ENCODE peak calls at places on chromosomes 7 and 10, in eight cellular contexts. K is fibroblast of lung, I is heart right ventricle, Y is AG04450, X is foreskin fibroblast, G is AG10803, S is ovary, D is stomach. H is an unnamed sample.

GRCh38 chr10:113085776-113086175 is 135.7 kb downstream of the TCF7L2 start:
- DNase-seq in K (no peak), I (no peak), Y (no peak), X (no peak), G (no peak), S (no peak), D (no peak), H (no peak)

GRCh38 chr7:44235582-44236332 is 35.0 kb downstream of the YKT6 start:
- DNase-seq in K (no peak), I (no peak), Y (no peak), X (no peak), G (no peak), S (no peak), D (no peak), H (no peak)

GRCh38 chr7:30522163-30522562 is 17.5 kb upstream of the GGCT start:
- DNase-seq in K (no peak), I (no peak), Y (no peak), X (no peak), G (no peak), S (no peak), D (no peak), H (no peak)

GRCh38 chr10:3066317-3066931 is 924 bp upstream of the PFKP start:
- DNase-seq in K (no peak), I (peak), Y (no peak), X (no peak), G (no peak), S (no peak), D (no peak), H (no peak)

GRCh38 chr7:79781716-79782115 is 328.2 kb upstream of the MAGI2 start:
- DNase-seq in K (peak), I (no peak), Y (no peak), X (no peak), G (no peak), S (no peak), D (no peak), H (no peak)

GRCh38 chr10:129864601-129865126 is 99.4 kb downstream of the EBF3 start:
- DNase-seq in K (no peak), I (no peak), Y (no peak), X (peak), G (peak), S (no peak), D (no peak), H (no peak)

GRCh38 chr10:113300628-113301027 is 252.2 kb upstream of the HABP2 start:
- DNase-seq in K (no peak), I (no peak), Y (no peak), X (no peak), G (no peak), S (no peak), D (no peak), H (no peak)

GRCh38 chr10:3935141-3935540 is 150.1 kb upstream of the KLF6 start:
- DNase-seq in K (peak), I (peak), Y (peak), X (peak), G (peak), S (peak), D (no peak), H (no peak)

GRCh38 chr10:69500864-69501468 is 49.7 kb downstream of the TSPAN15 start:
- DNase-seq in K (no peak), I (no peak), Y (no peak), X (no peak), G (no peak), S (no peak), D (peak), H (no peak)

GRCh38 chr10:119131512-119132240 is 27.8 kb downstream of the DENND10 start:
- DNase-seq in K (peak), I (no peak), Y (no peak), X (no peak), G (peak), S (no peak), D (no peak), H (no peak)

GRCh38 chr10:24465899-24466615 is 257.1 kb downstream of the KIAA1217 start:
- DNase-seq in K (peak), I (no peak), Y (peak), X (peak), G (peak), S (no peak), D (peak), H (peak)

GRCh38 chr7:30736291-30736690 is 15.6 kb upstream of the INMT start:
- DNase-seq in K (no peak), I (no peak), Y (no peak), X (no peak), G (no peak), S (no peak), D (no peak), H (no peak)

GRCh38 chr7:47669178-47669878 is 87.4 kb upstream of the TNS3 start:
- DNase-seq in K (peak), I (peak), Y (peak), X (peak), G (peak), S (peak), D (peak), H (peak)

GRCh38 chr10:104582604-104582951 is 58.5 kb upstream of the SORCS3 start:
- DNase-seq in K (no peak), I (no peak), Y (no peak), X (no peak), G (no peak), S (no peak), D (no peak), H (no peak)

GRCh38 chr10:132023092-132023811 is 41.5 kb upstream of the BNIP3 start:
- DNase-seq in K (peak), I (peak), Y (peak), X (peak), G (peak), S (peak), D (peak), H (peak)

GRCh38 chr7:25596443-25596842 is 368.2 kb upstream of the NPVF start:
- DNase-seq in K (no peak), I (no peak), Y (no peak), X (no peak), G (no peak), S (no peak), D (no peak), H (no peak)

GRCh38 chr7:123393623-123394022 is 140.8 kb downstream of the IQUB start:
- DNase-seq in K (no peak), I (no peak), Y (no peak), X (no peak), G (no peak), S (no peak), D (no peak), H (no peak)

GRCh38 chr7:30771859-30772429 is 727 bp downstream of the MINDY4 start:
- DNase-seq in K (no peak), I (no peak), Y (no peak), X (no peak), G (no peak), S (no peak), D (no peak), H (no peak)

GRCh38 chr7:151389768-151390593 is 19.9 kb downstream of the WDR86 start:
- DNase-seq in K (no peak), I (no peak), Y (no peak), X (no peak), G (no peak), S (no peak), D (no peak), H (no peak)

GRCh38 chr7:66181329-66181728 is 23.8 kb upstream of the TPST1 start:
- DNase-seq in K (peak), I (no peak), Y (no peak), X (no peak), G (no peak), S (no peak), D (no peak), H (no peak)

GRCh38 chr7:74134117-74134539 is 40.0 kb upstream of the EIF4H start:
- DNase-seq in K (no peak), I (no peak), Y (no peak), X (no peak), G (no peak), S (no peak), D (no peak), H (no peak)

GRCh38 chr7:108049962-108050361 is 47.0 kb upstream of the LAMB1 start:
- DNase-seq in K (no peak), I (no peak), Y (no peak), X (no peak), G (no peak), S (no peak), D (no peak), H (no peak)

GRCh38 chr10:70418229-70418628 is 14.3 kb downstream of the EIF4EBP2 start:
- DNase-seq in K (peak), I (no peak), Y (peak), X (peak), G (peak), S (no peak), D (no peak), H (no peak)

GRCh38 chr7:106372121-106372520 is 87.3 kb upstream of the NAMPT start:
- DNase-seq in K (no peak), I (no peak), Y (no peak), X (peak), G (peak), S (no peak), D (no peak), H (no peak)

GRCh38 chr7:12984117-12984516 is 296.7 kb downstream of the ARL4A start:
- DNase-seq in K (no peak), I (no peak), Y (no peak), X (no peak), G (no peak), S (no peak), D (no peak), H (no peak)

GRCh38 chr7:131284702-131285419 is 42.8 kb upstream of the MKLN1 start:
- DNase-seq in K (no peak), I (no peak), Y (no peak), X (no peak), G (no peak), S (peak), D (peak), H (no peak)

GRCh38 chr7:77498659-77499379 is 38.3 kb upstream of the PTPN12 start:
- DNase-seq in K (no peak), I (no peak), Y (no peak), X (no peak), G (no peak), S (no peak), D (no peak), H (no peak)

GRCh38 chr10:130743751-130744191 is 567.8 kb downstream of the TCERG1L start:
- DNase-seq in K (no peak), I (no peak), Y (no peak), X (no peak), G (no peak), S (no peak), D (no peak), H (no peak)

GRCh38 chr10:83037653-83038052 is 1101.7 kb upstream of the GHITM start:
- DNase-seq in K (no peak), I (no peak), Y (no peak), X (no peak), G (no peak), S (no peak), D (no peak), H (no peak)

GRCh38 chr10:71371750-71372166 is 25.0 kb upstream of the CDH23 start:
- DNase-seq in K (no peak), I (no peak), Y (no peak), X (no peak), G (no peak), S (no peak), D (no peak), H (no peak)

GRCh38 chr10:30111340-30111980 is 52.1 kb upstream of the JCAD start:
- DNase-seq in K (peak), I (no peak), Y (peak), X (peak), G (peak), S (no peak), D (no peak), H (peak)

GRCh38 chr10:1410469-1411395 is 326.6 kb downstream of the ADARB2 start:
- DNase-seq in K (no peak), I (no peak), Y (no peak), X (no peak), G (no peak), S (no peak), D (peak), H (no peak)

GRCh38 chr10:129962558-129963075 is 1.5 kb downstream of the EBF3 start:
- DNase-seq in K (no peak), I (no peak), Y (no peak), X (no peak), G (no peak), S (no peak), D (no peak), H (no peak)

GRCh38 chr7:90595801-90596683 is at the start of gene CDK14:
- DNase-seq in K (peak), I (peak), Y (no peak), X (peak), G (peak), S (peak), D (peak), H (no peak)

GRCh38 chr7:30800785-30801252 is 29.6 kb downstream of the MINDY4 start:
- DNase-seq in K (peak), I (peak), Y (peak), X (peak), G (peak), S (peak), D (peak), H (no peak)

GRCh38 chr10:131403936-131404335 is 92.4 kb upstream of the TCERG1L start:
- DNase-seq in K (no peak), I (no peak), Y (no peak), X (no peak), G (no peak), S (no peak), D (no peak), H (no peak)

GRCh38 chr10:43676360-43676759 is 27.7 kb upstream of the ZNF32 start:
- DNase-seq in K (no peak), I (no peak), Y (no peak), X (no peak), G (no peak), S (no peak), D (no peak), H (no peak)
- H3K4me3 ChIP-seq in K (no peak), I (no peak), Y (no peak), X (no peak), G (no peak), S (no peak), D (no peak), H (no peak)

GRCh38 chr7:148395990-148396716 is 194.4 kb upstream of the C7orf33 start:
- DNase-seq in K (no peak), I (no peak), Y (no peak), X (no peak), G (no peak), S (no peak), D (no peak), H (no peak)

GRCh38 chr7:148397555-148397954 is 193.0 kb upstream of the C7orf33 start:
- DNase-seq in K (no peak), I (no peak), Y (no peak), X (no peak), G (no peak), S (no peak), D (no peak), H (no peak)

GRCh38 chr7:148397985-148398384 is 192.6 kb upstream of the C7orf33 start:
- DNase-seq in K (no peak), I (no peak), Y (no peak), X (no peak), G (no peak), S (no peak), D (no peak), H (no peak)

GRCh38 chr7:148395292-148395691 is 195.3 kb upstream of the C7orf33 start:
- DNase-seq in K (no peak), I (no peak), Y (no peak), X (no peak), G (no peak), S (no peak), D (no peak), H (no peak)

GRCh38 chr7:148397056-148397455 is 193.5 kb upstream of the C7orf33 start:
- DNase-seq in K (no peak), I (no peak), Y (no peak), X (no peak), G (no peak), S (no peak), D (no peak), H (no peak)
- TF ChIP-seq CTCF in K (no peak), I (no peak), Y (no peak), X (no peak), G (no peak), S (no peak), D (no peak), H (no peak)

GRCh38 chr7:23206511-23206867 is 24.6 kb downstream of the NUP42 start:
- DNase-seq in K (peak), I (no peak), Y (no peak), X (no peak), G (no peak), S (no peak), D (no peak), H (no peak)
- H3K4me3 ChIP-seq in K (no peak), I (no peak), Y (no peak), X (no peak), G (no peak), S (peak), D (peak), H (no peak)

GRCh38 chr10:90857635-90858488 is at the start of gene HTR7:
- DNase-seq in K (peak), I (peak), Y (no peak), X (peak), G (peak), S (peak), D (peak), H (no peak)
- TF ChIP-seq CTCF in K (peak), I (peak), Y (peak), X (peak), G (peak), S (peak), D (peak), H (peak)

GRCh38 chr10:91907033-91907594 is 2.2 kb downstream of the FGFBP3 start:
- DNase-seq in K (no peak), I (no peak), Y (no peak), X (no peak), G (peak), S (no peak), D (no peak), H (no peak)
- H3K4me3 ChIP-seq in K (peak), I (no peak), Y (peak), X (no peak), G (peak), S (no peak), D (no peak), H (peak)

DNA sequence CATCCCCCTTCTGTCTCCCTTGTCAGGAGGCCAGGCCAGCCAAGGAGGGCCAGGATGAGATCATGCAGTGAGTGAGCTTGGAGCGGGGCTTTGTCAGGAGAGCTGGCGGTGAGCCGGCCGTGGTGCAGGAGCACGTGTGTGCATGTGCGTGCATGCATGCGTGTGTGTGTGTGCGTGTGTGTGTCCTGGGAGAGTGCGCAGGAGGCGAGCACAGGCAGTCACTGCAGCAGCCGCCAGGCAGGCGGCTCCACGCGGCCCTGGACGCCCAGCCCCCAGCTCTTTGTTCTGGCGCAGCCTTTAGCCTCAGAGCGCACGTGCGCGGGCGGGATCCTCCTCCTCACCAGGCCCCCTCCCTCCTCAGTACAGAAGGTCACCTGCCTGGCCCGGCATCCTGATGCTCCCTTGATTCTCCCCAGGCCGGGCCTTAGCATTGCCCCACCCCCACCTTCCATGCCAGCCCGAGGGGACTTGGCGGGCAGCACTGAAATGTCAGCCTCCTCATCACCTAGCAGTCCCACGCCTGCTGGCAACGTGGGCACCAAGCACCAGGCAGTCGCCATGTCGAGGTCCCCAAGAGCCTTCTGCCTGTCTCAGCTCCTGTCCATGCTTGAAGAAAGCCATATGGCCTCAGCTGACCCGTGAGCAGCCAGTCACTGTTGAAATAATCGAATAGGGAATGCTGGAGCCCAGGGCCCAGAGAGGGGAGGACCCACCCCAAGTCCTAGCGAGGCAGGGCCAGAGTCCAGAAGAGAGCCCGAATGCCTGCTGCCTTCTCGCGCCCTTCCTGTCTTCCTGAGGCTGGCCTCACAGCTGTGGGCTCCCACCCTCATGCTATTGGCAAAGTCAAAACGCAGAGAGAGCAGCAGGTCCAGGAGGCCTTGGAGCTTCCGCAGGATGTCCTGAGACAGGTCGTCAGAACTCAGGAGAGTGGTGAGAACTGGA is 125.9 kb upstream of the PPIF start:
- DNase-seq in K (peak), I (peak), Y (peak), X (peak), G (peak), S (peak), D (peak), H (peak)
- TF ChIP-seq CTCF in K (no peak), I (no peak), Y (no peak), X (no peak), G (no peak), S (no peak), D (no peak), H (no peak)

DNA sequence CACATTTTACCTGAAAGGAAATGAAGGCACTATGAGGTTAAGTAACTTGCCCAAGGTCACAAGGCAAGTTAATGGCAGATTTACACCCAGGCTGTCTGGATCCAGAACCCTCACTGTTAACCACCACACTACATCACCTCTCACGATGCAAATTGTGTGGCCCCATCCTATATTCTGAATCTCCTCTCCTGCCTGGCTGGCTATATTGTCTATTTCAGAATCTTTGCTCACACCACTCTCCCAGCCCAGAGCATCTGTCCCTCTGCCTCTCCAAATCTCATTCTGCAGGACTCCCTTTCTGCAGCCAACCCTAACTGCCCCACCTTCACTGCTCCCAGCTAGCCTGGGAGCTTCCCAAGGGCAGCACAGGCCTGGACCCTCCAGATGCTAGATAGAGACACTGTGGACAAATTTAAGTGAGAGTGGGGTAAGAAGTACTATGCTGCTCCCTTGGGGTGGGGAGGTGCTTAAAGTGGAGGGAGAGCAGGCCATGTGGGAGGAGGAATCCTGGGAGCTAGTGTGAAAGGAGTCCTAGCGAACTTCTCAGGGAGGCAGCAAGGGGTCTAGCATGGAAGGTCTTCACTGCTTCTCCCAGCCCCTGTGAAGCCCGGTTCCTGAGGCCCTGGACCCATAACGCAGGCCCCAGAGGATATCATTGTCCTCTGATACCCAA is 786 bp downstream of the CUEDC2 start:
- DNase-seq in K (peak), I (no peak), Y (no peak), X (no peak), G (peak), S (no peak), D (no peak), H (no peak)
- H3K4me3 ChIP-seq in K (peak), I (peak), Y (peak), X (peak), G (peak), S (peak), D (peak), H (peak)

GRCh38 chr7:76303057-76303828 is 770 bp downstream of the HSPB1 start:
- DNase-seq in K (peak), I (peak), Y (peak), X (peak), G (peak), S (peak), D (peak), H (peak)

GRCh38 chr7:76303829-76304505 is 1.5 kb downstream of the HSPB1 start:
- DNase-seq in K (no peak), I (no peak), Y (no peak), X (no peak), G (no peak), S (no peak), D (no peak), H (no peak)

GRCh38 chr7:76301000-76301399 is 1.5 kb upstream of the HSPB1 start:
- DNase-seq in K (no peak), I (no peak), Y (no peak), X (no peak), G (no peak), S (no peak), D (no peak), H (no peak)

GRCh38 chr7:76300210-76300731 is 2.2 kb upstream of the HSPB1 start:
- DNase-seq in K (peak), I (no peak), Y (no peak), X (peak), G (peak), S (no peak), D (peak), H (no peak)

GRCh38 chr7:76302299-76303056 is at the start of gene HSPB1:
- DNase-seq in K (peak), I (peak), Y (peak), X (peak), G (peak), S (peak), D (peak), H (no peak)
- TF ChIP-seq CTCF in K (no peak), I (peak), Y (no peak), X (no peak), G (no peak), S (no peak), D (no peak), H (no peak)

H was measured in HFF-Myc.